ENCODE peak calls at places on chromosomes 4 and X, in eight cellular contexts. One of them, this sample, is unnamed.

GRCh38 chrX:103536732-103537131 is 17.4 kb upstream of the RAB40A start:
- DNase-seq in GF-D8: no peak
- DNase-seq in BE2C: no peak
- DNase-seq in head of caudate nucleus: no peak
- DNase-seq in tibial artery: no peak
- DNase-seq in chondrocyte: no peak
- DNase-seq in activated CD4-positive, CD25-positive, alpha-beta regulatory T cell treated with anti-CD3 and anti-CD28 coated beads, Interleukin-2, amount 50 U/mL, for 72 hours: no peak
- DNase-seq in posterior cingulate gyrus: no peak
- DNase-seq in this sample: no peak

GRCh38 chr4:47930971-47931804 is 16.8 kb upstream of the NFXL1 start:
- DNase-seq in GF-D8: no peak
- DNase-seq in BE2C: peak
- DNase-seq in head of caudate nucleus: no peak
- DNase-seq in tibial artery: no peak
- DNase-seq in chondrocyte: no peak
- DNase-seq in activated CD4-positive, CD25-positive, alpha-beta regulatory T cell treated with anti-CD3 and anti-CD28 coated beads, Interleukin-2, amount 50 U/mL, for 72 hours: no peak
- DNase-seq in posterior cingulate gyrus: no peak
- DNase-seq in this sample: no peak

GRCh38 chr4:130545596-130545995 is 1449.6 kb downstream of the C4orf33 start:
- DNase-seq in GF-D8: no peak
- DNase-seq in BE2C: no peak
- DNase-seq in head of caudate nucleus: no peak
- DNase-seq in tibial artery: no peak
- DNase-seq in chondrocyte: no peak
- DNase-seq in activated CD4-positive, CD25-positive, alpha-beta regulatory T cell treated with anti-CD3 and anti-CD28 coated beads, Interleukin-2, amount 50 U/mL, for 72 hours: no peak
- DNase-seq in posterior cingulate gyrus: no peak
- DNase-seq in this sample: no peak

GRCh38 chr4:42786350-42787070 is 106.0 kb upstream of the GRXCR1 start:
- DNase-seq in GF-D8: no peak
- DNase-seq in BE2C: no peak
- DNase-seq in head of caudate nucleus: peak
- DNase-seq in tibial artery: no peak
- DNase-seq in chondrocyte: no peak
- DNase-seq in activated CD4-positive, CD25-positive, alpha-beta regulatory T cell treated with anti-CD3 and anti-CD28 coated beads, Interleukin-2, amount 50 U/mL, for 72 hours: no peak
- DNase-seq in posterior cingulate gyrus: no peak
- DNase-seq in this sample: no peak

GRCh38 chrX:112613039-112613438 is 66.7 kb downstream of the LHFPL1 start:
- DNase-seq in GF-D8: no peak
- DNase-seq in BE2C: no peak
- DNase-seq in head of caudate nucleus: no peak
- DNase-seq in tibial artery: no peak
- DNase-seq in chondrocyte: no peak
- DNase-seq in activated CD4-positive, CD25-positive, alpha-beta regulatory T cell treated with anti-CD3 and anti-CD28 coated beads, Interleukin-2, amount 50 U/mL, for 72 hours: no peak
- DNase-seq in posterior cingulate gyrus: no peak
- DNase-seq in this sample: no peak

GRCh38 chr4:22483551-22483981 is 32.3 kb downstream of the ADGRA3 start:
- DNase-seq in GF-D8: peak
- DNase-seq in BE2C: no peak
- DNase-seq in head of caudate nucleus: no peak
- DNase-seq in tibial artery: no peak
- DNase-seq in chondrocyte: no peak
- DNase-seq in activated CD4-positive, CD25-positive, alpha-beta regulatory T cell treated with anti-CD3 and anti-CD28 coated beads, Interleukin-2, amount 50 U/mL, for 72 hours: no peak
- DNase-seq in posterior cingulate gyrus: no peak
- DNase-seq in this sample: no peak

GRCh38 chr4:73944061-73944875 is 37.6 kb downstream of the PF4 start:
- DNase-seq in GF-D8: no peak
- DNase-seq in BE2C: no peak
- DNase-seq in head of caudate nucleus: no peak
- DNase-seq in tibial artery: no peak
- DNase-seq in chondrocyte: no peak
- DNase-seq in activated CD4-positive, CD25-positive, alpha-beta regulatory T cell treated with anti-CD3 and anti-CD28 coated beads, Interleukin-2, amount 50 U/mL, for 72 hours: no peak
- DNase-seq in posterior cingulate gyrus: peak
- DNase-seq in this sample: no peak

GRCh38 chr4:149972407-149972806 is 105.8 kb upstream of the DCLK2 start:
- DNase-seq in GF-D8: no peak
- DNase-seq in BE2C: no peak
- DNase-seq in head of caudate nucleus: no peak
- DNase-seq in tibial artery: no peak
- DNase-seq in chondrocyte: no peak
- DNase-seq in activated CD4-positive, CD25-positive, alpha-beta regulatory T cell treated with anti-CD3 and anti-CD28 coated beads, Interleukin-2, amount 50 U/mL, for 72 hours: no peak
- DNase-seq in posterior cingulate gyrus: no peak
- DNase-seq in this sample: no peak

GRCh38 chr4:153634737-153635353 is 49.2 kb upstream of the TLR2 start:
- DNase-seq in GF-D8: no peak
- DNase-seq in BE2C: no peak
- DNase-seq in head of caudate nucleus: no peak
- DNase-seq in tibial artery: no peak
- DNase-seq in chondrocyte: no peak
- DNase-seq in activated CD4-positive, CD25-positive, alpha-beta regulatory T cell treated with anti-CD3 and anti-CD28 coated beads, Interleukin-2, amount 50 U/mL, for 72 hours: no peak
- DNase-seq in posterior cingulate gyrus: no peak
- DNase-seq in this sample: no peak

GRCh38 chrX:122421434-122422121 is 762.5 kb upstream of the GRIA3 start:
- DNase-seq in GF-D8: no peak
- DNase-seq in BE2C: no peak
- DNase-seq in head of caudate nucleus: no peak
- DNase-seq in tibial artery: no peak
- DNase-seq in chondrocyte: no peak
- DNase-seq in activated CD4-positive, CD25-positive, alpha-beta regulatory T cell treated with anti-CD3 and anti-CD28 coated beads, Interleukin-2, amount 50 U/mL, for 72 hours: no peak
- DNase-seq in posterior cingulate gyrus: no peak
- DNase-seq in this sample: no peak

GRCh38 chrX:10453945-10454344 is 166.4 kb downstream of the MID1 start:
- DNase-seq in GF-D8: no peak
- DNase-seq in BE2C: no peak
- DNase-seq in head of caudate nucleus: no peak
- DNase-seq in tibial artery: no peak
- DNase-seq in chondrocyte: no peak
- DNase-seq in activated CD4-positive, CD25-positive, alpha-beta regulatory T cell treated with anti-CD3 and anti-CD28 coated beads, Interleukin-2, amount 50 U/mL, for 72 hours: no peak
- DNase-seq in posterior cingulate gyrus: no peak
- DNase-seq in this sample: no peak

GRCh38 chr4:146255463-146255862 is 41.1 kb downstream of the REELD1 start:
- DNase-seq in GF-D8: no peak
- DNase-seq in BE2C: no peak
- DNase-seq in head of caudate nucleus: no peak
- DNase-seq in tibial artery: no peak
- DNase-seq in chondrocyte: no peak
- DNase-seq in activated CD4-positive, CD25-positive, alpha-beta regulatory T cell treated with anti-CD3 and anti-CD28 coated beads, Interleukin-2, amount 50 U/mL, for 72 hours: no peak
- DNase-seq in posterior cingulate gyrus: no peak
- DNase-seq in this sample: no peak

GRCh38 chr4:7043521-7044414 is 596 bp downstream of the TADA2B start:
- DNase-seq in GF-D8: no peak
- DNase-seq in BE2C: peak
- DNase-seq in head of caudate nucleus: peak
- DNase-seq in tibial artery: no peak
- DNase-seq in chondrocyte: no peak
- DNase-seq in activated CD4-positive, CD25-positive, alpha-beta regulatory T cell treated with anti-CD3 and anti-CD28 coated beads, Interleukin-2, amount 50 U/mL, for 72 hours: peak
- DNase-seq in posterior cingulate gyrus: peak
- DNase-seq in this sample: peak

GRCh38 chrX:1925053-1925481 is 310.2 kb downstream of the ASMT start:
- DNase-seq in GF-D8: no peak
- DNase-seq in BE2C: no peak
- DNase-seq in head of caudate nucleus: no peak
- DNase-seq in tibial artery: no peak
- DNase-seq in chondrocyte: no peak
- DNase-seq in activated CD4-positive, CD25-positive, alpha-beta regulatory T cell treated with anti-CD3 and anti-CD28 coated beads, Interleukin-2, amount 50 U/mL, for 72 hours: no peak
- DNase-seq in posterior cingulate gyrus: no peak
- DNase-seq in this sample: no peak

GRCh38 chrX:97267376-97267775 is 383.7 kb downstream of the RPA4 start:
- DNase-seq in GF-D8: no peak
- DNase-seq in BE2C: no peak
- DNase-seq in head of caudate nucleus: no peak
- DNase-seq in tibial artery: no peak
- DNase-seq in chondrocyte: no peak
- DNase-seq in activated CD4-positive, CD25-positive, alpha-beta regulatory T cell treated with anti-CD3 and anti-CD28 coated beads, Interleukin-2, amount 50 U/mL, for 72 hours: no peak
- DNase-seq in posterior cingulate gyrus: no peak
- DNase-seq in this sample: no peak

GRCh38 chr4:3525532-3526430 is 6.4 kb downstream of the LRPAP1 start:
- DNase-seq in GF-D8: no peak
- DNase-seq in BE2C: no peak
- DNase-seq in head of caudate nucleus: no peak
- DNase-seq in tibial artery: no peak
- DNase-seq in chondrocyte: peak
- DNase-seq in activated CD4-positive, CD25-positive, alpha-beta regulatory T cell treated with anti-CD3 and anti-CD28 coated beads, Interleukin-2, amount 50 U/mL, for 72 hours: no peak
- DNase-seq in posterior cingulate gyrus: peak
- DNase-seq in this sample: peak

GRCh38 chr4:147836807-147837206 is 104.9 kb downstream of the ARHGAP10 start:
- DNase-seq in GF-D8: no peak
- DNase-seq in BE2C: no peak
- DNase-seq in head of caudate nucleus: no peak
- DNase-seq in tibial artery: no peak
- DNase-seq in chondrocyte: no peak
- DNase-seq in activated CD4-positive, CD25-positive, alpha-beta regulatory T cell treated with anti-CD3 and anti-CD28 coated beads, Interleukin-2, amount 50 U/mL, for 72 hours: no peak
- DNase-seq in posterior cingulate gyrus: no peak
- DNase-seq in this sample: no peak